ENCODE peak calls at places on chromosomes 6 and 20, in five cellular contexts. U, R, K, Y and J are unnamed samples. For H3K4me1 and H3K9me3, the result is how much of the 10 kb centered on the place peaks cover.

GRCh38 chr6:30238178-30238795 is 25.1 kb upstream of the TRIM26 start:
- DNase-seq in U (peak), R (peak), K (peak), Y (peak), J (no peak)

GRCh38 chr6:56347526-56347925 is 100.1 kb upstream of the COL21A1 start:
- DNase-seq in U (no peak), R (no peak), K (peak), Y (no peak), J (no peak)

GRCh38 chr20:14865731-14866130 is 528.3 kb upstream of the FLRT3 start:
- DNase-seq in U (no peak), R (no peak), K (no peak), Y (no peak), J (no peak)

GRCh38 chr6:76831299-76831698 is 632.0 kb downstream of the HTR1B start:
- DNase-seq in U (no peak), R (no peak), K (no peak), Y (no peak), J (no peak)

GRCh38 chr6:105402090-105402980 is 547 bp downstream of the PREP start:
- DNase-seq in U (peak), R (peak), K (peak), Y (peak), J (peak)

GRCh38 chr6:119575721-119576120 is 226.2 kb upstream of the MAN1A1 start:
- DNase-seq in U (no peak), R (no peak), K (peak), Y (no peak), J (no peak)

GRCh38 chr20:34927736-34928135 is 27.9 kb downstream of the GSS start:
- DNase-seq in U (no peak), R (no peak), K (no peak), Y (no peak), J (no peak)

GRCh38 chr20:9025643-9026042 is 43.2 kb upstream of the PLCB4 start:
- DNase-seq in U (no peak), R (no peak), K (peak), Y (no peak), J (no peak)

GRCh38 chr6:38427492-38428210 is 212.1 kb downstream of the BTBD9 start:
- DNase-seq in U (no peak), R (peak), K (no peak), Y (no peak), J (no peak)

GRCh38 chr6:97066056-97066455 is 141.5 kb downstream of the KLHL32 start:
- DNase-seq in U (no peak), R (no peak), K (no peak), Y (no peak), J (no peak)

GRCh38 chr6:52162940-52163908 is 23.0 kb upstream of the IL17A start:
- DNase-seq in U (no peak), R (peak), K (peak), Y (no peak), J (no peak)

GRCh38 chr6:29925341-29926080 is 16.8 kb upstream of the HLA-A start:
- DNase-seq in U (no peak), R (no peak), K (no peak), Y (no peak), J (no peak)

GRCh38 chr6:10403385-10404106 is 11.3 kb downstream of the TFAP2A start:
- DNase-seq in U (no peak), R (no peak), K (peak), Y (no peak), J (no peak)

GRCh38 chr6:121686611-121687023 is 251.2 kb downstream of the GJA1 start:
- DNase-seq in U (no peak), R (no peak), K (no peak), Y (peak), J (peak)

GRCh38 chr6:138765896-138766487 is 7.6 kb upstream of the CCDC28A start:
- DNase-seq in U (no peak), R (peak), K (peak), Y (no peak), J (no peak)

GRCh38 chr6:34496103-34496685 is 30.3 kb downstream of the PACSIN1 start:
- DNase-seq in U (no peak), R (no peak), K (no peak), Y (no peak), J (peak)

GRCh38 chr20:17569616-17570346 is at the start of gene DSTN:
- DNase-seq in U (peak), R (peak), K (peak), Y (peak), J (peak)

GRCh38 chr20:826695-827323 is 6.7 kb upstream of the FAM110A start:
- DNase-seq in U (peak), R (no peak), K (no peak), Y (no peak), J (peak)

GRCh38 chr6:33589723-33590530 is 9.9 kb upstream of the BAK1 start:
- DNase-seq in U (peak), R (peak), K (peak), Y (peak), J (peak)

GRCh38 chr6:148405893-148406292 is 63.3 kb downstream of the SASH1 start:
- DNase-seq in U (no peak), R (no peak), K (no peak), Y (no peak), J (no peak)

GRCh38 chr6:146851837-146852236 is 253.1 kb downstream of the ADGB start:
- DNase-seq in U (no peak), R (no peak), K (peak), Y (no peak), J (no peak)

GRCh38 chr6:28643017-28643740 is 117.5 kb downstream of the GPX5 start:
- DNase-seq in U (no peak), R (peak), K (peak), Y (peak), J (no peak)

GRCh38 chr6:55868910-55869479 is 6.4 kb downstream of the BMP5 start:
- DNase-seq in U (no peak), R (no peak), K (no peak), Y (no peak), J (no peak)

GRCh38 chr6:71203211-71203610 is 85.4 kb upstream of the OGFRL1 start:
- DNase-seq in U (no peak), R (no peak), K (no peak), Y (no peak), J (no peak)

GRCh38 chr6:9360881-9361280 is 925.5 kb upstream of the SLC35B3 start:
- DNase-seq in U (no peak), R (no peak), K (no peak), Y (no peak), J (no peak)

GRCh38 chr6:95203153-95203754 is 374.1 kb upstream of the MANEA start:
- DNase-seq in U (peak), R (peak), K (peak), Y (no peak), J (no peak)

GRCh38 chr6:3892613-3893012 is 43.4 kb downstream of the FAM50B start:
- DNase-seq in U (no peak), R (no peak), K (no peak), Y (no peak), J (no peak)

GRCh38 chr6:125930810-125931418 is 25.7 kb upstream of the HINT3 start:
- DNase-seq in U (no peak), R (no peak), K (no peak), Y (no peak), J (no peak)

GRCh38 chr6:57254055-57254717 is 32.1 kb upstream of the RAB23 start:
- DNase-seq in U (no peak), R (no peak), K (no peak), Y (no peak), J (no peak)

DNA sequence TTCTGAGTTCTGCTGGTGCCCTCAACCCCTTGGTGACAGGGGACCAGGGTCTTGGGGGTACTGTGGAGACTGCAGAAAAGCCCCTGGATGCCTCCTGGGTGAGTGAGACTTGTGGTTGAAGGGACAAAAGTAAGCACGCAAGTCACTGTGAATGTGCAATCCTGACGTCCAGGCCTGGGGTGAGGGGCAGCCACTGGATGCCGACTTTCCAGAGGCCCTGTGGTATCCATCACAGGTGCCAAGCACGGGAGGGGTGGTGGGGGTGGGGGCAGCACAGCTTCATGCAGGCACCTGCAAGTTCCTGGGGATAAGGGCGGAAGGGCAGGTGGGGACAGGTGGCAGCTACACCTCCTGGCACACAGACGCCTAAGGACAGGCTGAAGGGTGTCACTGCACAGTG is 20.1 kb upstream of the UBE2V1 start:
- DNase-seq in U (no peak), R (no peak), K (no peak), Y (no peak), J (no peak)
- H3K4me1 ChIP-seq in U (under half), R (under half), K (under half), Y (under half), J (under half)

GRCh38 chr20:36793294-36794115 is 19.9 kb upstream of the DSN1 start:
- DNase-seq in U (no peak), R (no peak), K (no peak), Y (no peak), J (no peak)

GRCh38 chr20:36794116-36794474 is 20.5 kb upstream of the DSN1 start:
- DNase-seq in U (no peak), R (no peak), K (no peak), Y (no peak), J (no peak)

GRCh38 chr20:36796117-36796516 is 22.6 kb upstream of the DSN1 start:
- DNase-seq in U (peak), R (no peak), K (no peak), Y (no peak), J (no peak)

GRCh38 chr20:36796868-36797267 is 23.3 kb upstream of the DSN1 start:
- DNase-seq in U (no peak), R (no peak), K (no peak), Y (no peak), J (no peak)

DNA sequence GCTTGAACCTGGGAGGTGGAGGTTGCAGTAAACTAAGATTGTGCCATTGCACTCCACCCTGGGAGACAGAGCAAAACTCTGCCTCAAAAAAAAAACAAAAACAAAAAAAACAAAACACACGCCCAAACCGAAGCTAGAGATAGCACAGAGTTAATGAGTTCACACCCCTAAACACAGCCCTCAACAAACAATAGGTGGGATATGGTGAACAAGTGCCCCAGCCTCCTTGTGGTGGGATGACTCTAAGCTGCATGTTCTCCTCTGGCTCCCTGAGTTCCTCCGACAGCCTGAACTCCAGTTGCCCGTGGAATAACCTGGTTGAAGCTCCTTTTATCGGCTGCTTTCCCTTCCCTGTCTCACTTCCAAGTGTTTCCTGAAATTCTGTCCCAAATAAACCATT is 22.1 kb upstream of the DSN1 start:
- DNase-seq in U (no peak), R (no peak), K (no peak), Y (no peak), J (no peak)
- H3K27ac ChIP-seq in U (peak), R (no peak), K (no peak), Y (no peak), J (no peak)

GRCh38 chr20:55893031-55893430 is 112.3 kb downstream of the CBLN4 start:
- DNase-seq in U (no peak), R (no peak), K (no peak), Y (no peak), J (no peak)
- H3K9me3 ChIP-seq in U (under half), R (under half), K (under half), Y (half or more), J (under half)

DNA sequence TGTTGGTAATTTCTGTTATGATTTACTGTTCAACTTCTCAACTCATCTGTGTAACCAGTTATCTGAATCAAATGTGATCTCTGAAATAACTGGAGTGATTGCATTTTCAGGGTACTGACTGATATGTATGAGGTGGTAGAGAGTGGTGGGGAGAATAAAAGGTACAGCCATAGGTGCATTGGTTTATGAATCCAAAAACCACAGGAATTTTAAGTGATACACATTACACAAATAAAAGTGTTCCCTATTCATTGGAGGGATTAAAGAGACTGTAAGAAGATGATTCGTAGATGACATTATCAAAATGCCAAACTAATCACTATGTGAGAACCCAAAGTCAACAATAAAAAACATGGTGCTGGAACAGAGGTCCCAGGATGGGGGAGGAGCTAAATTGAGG is 158.7 kb upstream of the RSPO3 start:
- DNase-seq in U (no peak), R (no peak), K (no peak), Y (no peak), J (no peak)
- H3K4me1 ChIP-seq in U (under half), R (under half), K (under half), Y (under half), J (under half)